ENCODE peak calls at places on chromosomes 6 and 20, in six cellular contexts. V, C, N, J, D and M are unnamed samples.

GRCh38 chr20:8389381-8390368 is 257.6 kb downstream of the PLCB1 start:
- DNase-seq in D (no peak), V (peak; percentile 23), J (no peak), N (peak; percentile 23), C (peak; percentile 75), M (peak; percentile 37)

GRCh38 chr6:142155895-142156757 is 9.1 kb downstream of the VTA1 start:
- DNase-seq in V (peak; percentile 32), N (peak; percentile 2), J (peak; percentile 10), C (peak; percentile 59), D (no peak), M (peak; percentile 27)

GRCh38 chr6:3509326-3509725 is 52.5 kb upstream of the SLC22A23 start:
- DNase-seq in C (no peak), N (no peak), J (no peak), D (no peak), V (no peak), M (no peak)

GRCh38 chr6:11609324-11610071 is 71.9 kb downstream of the TMEM170B start:
- DNase-seq in V (no peak), J (peak; percentile 29), C (no peak), D (peak; percentile 56), N (no peak), M (no peak)

GRCh38 chr6:121670511-121670910 is 235.1 kb downstream of the GJA1 start:
- DNase-seq in C (no peak), J (no peak), N (no peak), D (no peak), V (no peak), M (no peak)

GRCh38 chr6:28807682-28808280 is 116.0 kb downstream of the TRIM27 start:
- DNase-seq in C (peak; percentile 43), J (no peak), D (no peak), V (no peak), N (peak; percentile 75), M (no peak)

GRCh38 chr6:34161857-34162515 is 16.1 kb upstream of the GRM4 start:
- DNase-seq in C (no peak), J (no peak), V (no peak), N (no peak), D (no peak), M (no peak)

GRCh38 chr20:47336013-47336754 is 20.3 kb downstream of the ZMYND8 start:
- DNase-seq in D (peak; percentile 90), J (no peak), V (no peak), N (no peak), C (peak; percentile 33), M (no peak)

GRCh38 chr6:159880412-159880811 is 10.4 kb upstream of the MAS1 start:
- DNase-seq in D (no peak), N (no peak), V (no peak), C (no peak), J (no peak), M (no peak)

GRCh38 chr20:19256085-19256484 is 43.6 kb downstream of the SLC24A3 start:
- DNase-seq in C (no peak), D (no peak), V (no peak), N (no peak), J (no peak), M (no peak)

GRCh38 chr20:63651942-63652191 is 1.4 kb downstream of the STMN3 start:
- DNase-seq in D (peak; percentile 39), C (no peak), V (no peak), J (no peak), N (no peak), M (no peak)
- H3K4me1 ChIP-seq in D (peaks cover 24% of the 10 kb centered on the region), C (peaks cover 7% of the 10 kb centered on the region), V (peaks cover 24% of the 10 kb centered on the region), J (no peaks in the 10 kb centered on the region), N (peaks cover 34% of the 10 kb centered on the region), M (peaks cover 35% of the 10 kb centered on the region)

GRCh38 chr6:106149472-106150069 is 63.4 kb downstream of the PRDM1 start:
- DNase-seq in D (no peak), J (no peak), N (no peak), C (no peak), V (no peak), M (peak; percentile 40)
- H3K4me1 ChIP-seq in D (no peaks in the 10 kb centered on the region), J (peaks cover 8% of the 10 kb centered on the region), N (peaks cover 20% of the 10 kb centered on the region), C (peaks cover 27% of the 10 kb centered on the region), V (peaks cover 25% of the 10 kb centered on the region), M (peaks cover 27% of the 10 kb centered on the region)

GRCh38 chr6:125190667-125191066 is 37.1 kb downstream of the TPD52L1 start:
- DNase-seq in V (no peak), D (no peak), J (no peak), C (no peak), N (no peak), M (no peak)
- H3K4me1 ChIP-seq in V (no peaks in the 10 kb centered on the region), D (peaks cover 74% of the 10 kb centered on the region), J (peaks cover 10% of the 10 kb centered on the region), C (no peaks in the 10 kb centered on the region), N (peaks cover 30% of the 10 kb centered on the region), M (no peaks in the 10 kb centered on the region)

DNA sequence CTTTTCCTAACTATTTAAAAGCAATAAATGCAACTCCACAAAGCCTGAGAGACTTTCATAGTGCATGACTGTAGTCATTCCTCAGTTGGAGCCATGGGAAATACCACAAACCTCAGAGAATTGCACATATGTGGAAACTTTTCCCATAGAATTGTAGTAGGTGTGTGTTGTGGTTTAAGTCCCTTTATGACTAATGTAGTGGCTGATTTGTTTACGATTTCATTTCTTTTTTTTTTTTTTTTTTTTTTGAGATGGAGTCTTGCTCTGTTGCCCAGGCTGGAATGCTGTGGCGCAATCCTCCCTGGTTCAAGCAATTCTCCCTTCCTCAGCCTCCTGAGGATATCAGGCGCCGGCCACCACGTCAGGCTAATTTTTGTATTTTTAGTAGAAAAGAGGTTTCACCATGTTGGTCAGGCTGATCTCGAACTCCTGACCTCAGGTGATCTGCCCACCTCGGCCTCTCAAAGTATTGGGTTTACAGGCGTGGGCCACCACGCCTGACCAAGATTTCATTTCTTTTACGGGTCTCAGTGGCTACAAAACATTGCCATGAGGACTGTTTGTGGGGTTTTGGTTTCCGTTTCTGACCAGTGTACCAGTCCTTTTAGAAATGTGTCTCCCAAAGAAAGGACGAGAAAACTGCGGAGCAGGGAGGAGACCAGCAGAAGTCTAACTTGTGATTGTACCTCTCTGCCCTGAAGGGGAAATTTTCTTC is 212.1 kb upstream of the MARCKS start:
- DNase-seq in N (peak; percentile 40), J (no peak), D (no peak), C (no peak), V (no peak), M (no peak)
- H3K4me1 ChIP-seq in N (peaks cover 29% of the 10 kb centered on the region), J (no peaks in the 10 kb centered on the region), D (no peaks in the 10 kb centered on the region), C (peaks cover 62% of the 10 kb centered on the region), V (no peaks in the 10 kb centered on the region), M (no peaks in the 10 kb centered on the region)